ENCODE peak calls at places on chromosomes 16 and 17, in four cellular contexts. V is mesendoderm, T is IMR-90, X is neuronal stem cell. G is an unnamed sample.

GRCh38 chr16:69709456-69710084 is 16.8 kb downstream of the NQO1 start:
- DNase-seq in V (peak), X (peak), T (peak), G (no peak)

GRCh38 chr17:1040216-1040600 is 43.3 kb downstream of the TIMM22 start:
- DNase-seq in T (no peak), X (no peak), V (no peak), G (no peak)

GRCh38 chr17:43778337-43779144 is at the start of gene DUSP3:
- DNase-seq in X (peak), T (peak), V (peak), G (peak)

GRCh38 chr17:38569701-38570512 is 35.8 kb downstream of the SRCIN1 start:
- DNase-seq in V (no peak), T (no peak), X (no peak), G (no peak)

GRCh38 chr17:58079300-58080033 is 3.8 kb upstream of the DYNLL2 start:
- DNase-seq in V (no peak), X (no peak), T (no peak), G (peak)

GRCh38 chr16:75948886-75949285 is 222.6 kb upstream of the CPHXL start:
- DNase-seq in X (no peak), T (no peak), V (no peak), G (no peak)

GRCh38 chr16:71648162-71648561 is 22.2 kb downstream of the MARVELD3 start:
- DNase-seq in X (no peak), T (no peak), V (no peak), G (no peak)

GRCh38 chr17:16215002-16215272 is 397 bp downstream of the NCOR1 start:
- DNase-seq in T (no peak), X (no peak), V (peak), G (peak)

GRCh38 chr17:76161619-76162222 is 20.7 kb upstream of the FOXJ1 start:
- DNase-seq in V (no peak), X (no peak), T (no peak), G (no peak)

GRCh38 chr17:77089118-77089477 is 51.7 kb upstream of the SEC14L1 start:
- DNase-seq in T (no peak), V (peak), X (no peak), G (no peak)

GRCh38 chr17:80453980-80454556 is 22.3 kb downstream of the NPTX1 start:
- DNase-seq in V (no peak), X (no peak), T (no peak), G (no peak)

GRCh38 chr17:57938061-57938502 is 17.1 kb downstream of the CUEDC1 start:
- DNase-seq in T (no peak), V (no peak), X (no peak), G (no peak)

GRCh38 chr16:80341242-80341641 is 199.6 kb upstream of the DYNLRB2 start:
- DNase-seq in X (no peak), T (no peak), V (peak), G (peak)

GRCh38 chr17:16072031-16072430 is 72.4 kb downstream of the TTC19 start:
- DNase-seq in X (no peak), T (no peak), V (no peak), G (no peak)

GRCh38 chr17:28613916-28614315 is at the start of gene RSKR:
- DNase-seq in V (peak), X (no peak), T (no peak), G (no peak)

GRCh38 chr17:410674-411401 is 58.2 kb upstream of the RPH3AL start:
- DNase-seq in V (peak), X (peak), T (peak), G (peak)

GRCh38 chr16:75644240-75645012 is 3.0 kb downstream of the KARS1 start:
- DNase-seq in V (peak), X (no peak), T (no peak), G (no peak)

GRCh38 chr17:2177235-2177811 is 122.4 kb downstream of the HIC1 start:
- DNase-seq in X (no peak), V (no peak), T (peak), G (no peak)

GRCh38 chr17:38925263-38925995 is at the start of gene LASP1NB:
- DNase-seq in X (no peak), V (peak), T (peak), G (peak)

GRCh38 chr17:62648247-62648953 is 20.9 kb downstream of the MRC2 start:
- DNase-seq in T (peak), V (no peak), X (no peak), G (no peak)

GRCh38 chr16:60979119-60979518 is 1057.1 kb downstream of the CDH8 start:
- DNase-seq in X (no peak), T (no peak), V (no peak), G (no peak)

GRCh38 chr17:68182016-68182315 is 65.9 kb upstream of the AMZ2 start:
- DNase-seq in X (no peak), V (no peak), T (no peak), G (no peak)

GRCh38 chr17:5545051-5545987 is 39.0 kb downstream of the NLRP1 start:
- DNase-seq in V (peak), T (peak), X (no peak), G (no peak)

GRCh38 chr16:66262253-66263167 is 104.0 kb upstream of the CDH5 start:
- DNase-seq in X (no peak), T (peak), V (no peak), G (no peak)

GRCh38 chr17:80599546-80600305 is 55.1 kb downstream of the RPTOR start:
- DNase-seq in X (no peak), T (no peak), V (no peak), G (no peak)

GRCh38 chr16:56886296-56886695 is 21.3 kb downstream of the SLC12A3 start:
- DNase-seq in X (no peak), V (no peak), T (no peak), G (no peak)
- H2AK5ac ChIP-seq in X (peak), V (no peak), T (no peak), G (no peak)

GRCh38 chr17:59954856-59955255 is 9.7 kb downstream of the RNFT1 start:
- DNase-seq in T (no peak), V (no peak), X (no peak), G (no peak)
- H3K9ac ChIP-seq in T (no peak), V (no peak), X (no peak), G (no peak)

DNA sequence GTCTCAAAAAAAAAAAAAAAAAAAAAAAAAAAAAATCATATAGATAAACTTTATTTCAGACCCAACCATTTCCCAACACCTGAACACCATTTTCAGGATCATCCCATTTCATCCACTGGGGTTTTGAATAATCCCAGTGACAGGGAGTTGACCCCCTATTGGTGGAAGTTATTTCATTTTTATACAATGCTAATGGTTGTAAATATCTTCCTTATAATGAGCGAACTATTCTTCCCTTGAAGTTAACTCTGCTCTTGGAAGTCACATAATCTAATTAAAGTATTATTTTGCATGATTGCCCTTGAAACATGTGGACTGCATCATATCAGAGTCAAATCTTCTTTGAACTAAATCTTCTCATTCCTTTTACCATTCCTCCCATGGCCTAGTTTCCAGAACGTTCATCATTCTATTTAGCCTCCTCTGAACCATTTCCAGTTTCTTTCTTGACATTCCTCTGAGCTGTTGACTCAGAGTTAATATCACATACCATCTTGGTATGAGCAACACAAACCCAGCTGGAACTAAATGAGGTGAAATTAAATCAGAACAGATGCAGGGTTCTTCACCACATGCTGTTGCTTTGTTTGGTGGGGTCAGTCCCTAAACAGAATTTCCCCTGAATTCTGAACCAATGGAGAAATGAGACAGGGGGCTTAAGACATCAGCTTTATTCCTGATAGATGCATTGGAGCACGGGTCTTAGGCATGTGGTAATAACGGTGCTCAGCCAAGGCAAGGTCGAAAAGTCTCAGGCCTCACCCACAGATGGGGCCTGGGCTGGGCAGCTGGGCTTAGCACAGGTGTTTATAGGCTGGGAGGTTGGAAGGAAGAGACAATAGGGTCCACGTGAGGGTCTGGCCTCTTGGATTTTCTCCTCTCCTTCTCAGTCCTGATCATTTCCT is 8.9 kb downstream of the HSD17B2 start:
- DNase-seq in X (no peak), T (peak), V (no peak), G (no peak)
- H3K27ac ChIP-seq in X (peak), T (peak), V (no peak), G (no peak)

GRCh38 chr16:4576008-4576407 is 19.9 kb downstream of the C16orf96 start:
- DNase-seq in V (no peak), X (no peak), T (no peak), G (no peak)
- H2AK5ac ChIP-seq in V (no peak), X (no peak), T (no peak), G (no peak)

G was measured in H9.